ENCODE peak calls at places on chromosomes 7 and 10, in eight cellular contexts. H, I, Y, W, T, V, K and R are unnamed samples. For H3K36me3, the result is how much of the 10 kb centered on the place peaks cover.

GRCh38 chr10:78688945-78689935 is 379.5 kb upstream of the ZMIZ1 start:
- DNase-seq in W (no peak), Y (no peak), T (no peak), V (no peak), K (no peak), I (no peak), H (peak), R (peak)

GRCh38 chr7:12322903-12323300 is 80.8 kb downstream of the VWDE start:
- DNase-seq in Y (no peak), H (no peak), K (no peak), W (no peak), V (no peak), T (no peak), I (no peak), R (no peak)

GRCh38 chr10:130010653-130011052 is 46.6 kb upstream of the EBF3 start:
- DNase-seq in H (no peak), V (no peak), T (no peak), K (no peak), I (no peak), W (no peak), Y (no peak), R (no peak)

GRCh38 chr10:615583-616152 is 73.8 kb downstream of the DIP2C start:
- DNase-seq in K (no peak), H (no peak), T (no peak), W (no peak), Y (no peak), I (no peak), V (no peak), R (no peak)

GRCh38 chr7:143257501-143257900 is 5.7 kb upstream of the GSTK1 start:
- DNase-seq in K (no peak), W (no peak), V (no peak), Y (no peak), T (no peak), I (no peak), H (no peak), R (no peak)

GRCh38 chr7:68109299-68109698 is 1112.7 kb downstream of the TYW1 start:
- DNase-seq in K (no peak), I (no peak), T (no peak), H (no peak), W (no peak), V (no peak), Y (no peak), R (no peak)

GRCh38 chr10:50740351-50740688 is 584 bp downstream of the ASAH2B start:
- DNase-seq in W (no peak), H (peak), T (no peak), K (no peak), I (no peak), V (peak), Y (peak), R (no peak)

GRCh38 chr10:58241346-58241745 is 26.3 kb downstream of the IPMK start:
- DNase-seq in I (no peak), T (no peak), Y (no peak), V (no peak), K (no peak), H (no peak), W (no peak), R (no peak)

GRCh38 chr10:107826166-107826565 is 661.7 kb upstream of the SORCS1 start:
- DNase-seq in V (no peak), W (no peak), I (no peak), H (no peak), K (no peak), Y (no peak), T (no peak), R (no peak)

GRCh38 chr7:82275342-82275741 is 168.2 kb downstream of the CACNA2D1 start:
- DNase-seq in K (no peak), Y (no peak), T (no peak), V (no peak), H (no peak), W (no peak), I (no peak), R (no peak)

GRCh38 chr7:131633342-131633843 is 77.0 kb upstream of the PODXL start:
- DNase-seq in I (peak), K (peak), H (no peak), W (no peak), T (no peak), Y (no peak), V (no peak), R (no peak)

GRCh38 chr10:113199459-113199858 is 249.4 kb downstream of the TCF7L2 start:
- DNase-seq in T (no peak), W (no peak), Y (no peak), H (no peak), V (no peak), I (no peak), K (no peak), R (no peak)

GRCh38 chr7:98467570-98468312 is 66.9 kb upstream of the BAIAP2L1 start:
- DNase-seq in Y (no peak), K (no peak), T (no peak), W (peak), H (no peak), V (no peak), I (no peak), R (no peak)

GRCh38 chr7:117834983-117835664 is 38.1 kb downstream of the CTTNBP2 start:
- DNase-seq in Y (no peak), H (no peak), W (no peak), I (no peak), T (no peak), K (no peak), V (no peak), R (no peak)

GRCh38 chr10:79948976-79949722 is at the start of gene SFTPD:
- DNase-seq in H (no peak), T (no peak), K (no peak), V (no peak), Y (no peak), I (peak), W (no peak), R (no peak)

GRCh38 chr10:52949899-52950298 is 177.3 kb upstream of the MBL2 start:
- DNase-seq in I (no peak), H (no peak), K (no peak), Y (peak), W (peak), T (no peak), V (no peak), R (no peak)

GRCh38 chr10:122154733-122155366 is 116.2 kb upstream of the BTBD16 start:
- DNase-seq in V (peak), I (no peak), W (no peak), Y (no peak), K (no peak), T (no peak), H (peak), R (peak)

GRCh38 chr7:22251906-22252495 is 105.0 kb downstream of the RAPGEF5 start:
- DNase-seq in W (no peak), Y (no peak), K (no peak), H (no peak), I (no peak), T (no peak), V (no peak), R (no peak)

GRCh38 chr10:59793924-59794323 is 40.7 kb upstream of the MRLN start:
- DNase-seq in T (no peak), H (no peak), Y (no peak), W (no peak), V (no peak), K (no peak), I (no peak), R (no peak)

GRCh38 chr10:86306628-86307278 is 59.8 kb downstream of the GRID1 start:
- DNase-seq in Y (no peak), V (no peak), K (no peak), T (no peak), I (peak), W (peak), H (no peak), R (no peak)

GRCh38 chr10:86301971-86302370 is 64.6 kb downstream of the GRID1 start:
- DNase-seq in I (no peak), T (no peak), V (no peak), H (no peak), W (no peak), K (no peak), Y (no peak), R (no peak)

GRCh38 chr10:86305521-86305920 is 61.1 kb downstream of the GRID1 start:
- DNase-seq in V (no peak), I (no peak), W (no peak), K (no peak), Y (no peak), T (no peak), H (no peak), R (no peak)

GRCh38 chr10:86303626-86304025 is 63.0 kb downstream of the GRID1 start:
- DNase-seq in K (no peak), V (no peak), T (no peak), I (no peak), H (no peak), Y (no peak), W (no peak), R (no peak)

DNA sequence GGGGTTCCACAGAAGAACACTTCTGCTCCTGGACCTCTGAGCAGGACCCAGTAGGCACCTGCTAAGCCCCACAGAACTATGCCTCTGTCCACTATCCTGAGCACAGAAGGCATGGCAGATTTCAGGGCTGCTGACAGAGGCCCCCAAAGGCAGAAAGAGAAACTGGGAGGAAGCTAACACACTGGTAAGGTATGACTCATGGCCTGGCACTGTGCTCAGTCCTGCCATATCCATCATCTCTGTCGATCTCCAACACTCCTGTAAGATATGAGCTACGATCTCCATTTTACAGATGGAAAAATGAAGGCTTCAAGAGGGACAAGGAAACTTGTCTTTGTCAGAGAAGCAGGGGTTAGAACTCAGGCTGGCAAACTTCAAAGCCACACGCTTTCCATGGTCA is 62.2 kb downstream of the GRID1 start:
- DNase-seq in W (no peak), H (no peak), V (no peak), I (no peak), T (no peak), Y (no peak), K (no peak), R (no peak)
- H3K36me3 ChIP-seq in W (under half), H (under half), V (under half), I (under half), T (under half), Y (under half), K (under half), R (under half)

DNA sequence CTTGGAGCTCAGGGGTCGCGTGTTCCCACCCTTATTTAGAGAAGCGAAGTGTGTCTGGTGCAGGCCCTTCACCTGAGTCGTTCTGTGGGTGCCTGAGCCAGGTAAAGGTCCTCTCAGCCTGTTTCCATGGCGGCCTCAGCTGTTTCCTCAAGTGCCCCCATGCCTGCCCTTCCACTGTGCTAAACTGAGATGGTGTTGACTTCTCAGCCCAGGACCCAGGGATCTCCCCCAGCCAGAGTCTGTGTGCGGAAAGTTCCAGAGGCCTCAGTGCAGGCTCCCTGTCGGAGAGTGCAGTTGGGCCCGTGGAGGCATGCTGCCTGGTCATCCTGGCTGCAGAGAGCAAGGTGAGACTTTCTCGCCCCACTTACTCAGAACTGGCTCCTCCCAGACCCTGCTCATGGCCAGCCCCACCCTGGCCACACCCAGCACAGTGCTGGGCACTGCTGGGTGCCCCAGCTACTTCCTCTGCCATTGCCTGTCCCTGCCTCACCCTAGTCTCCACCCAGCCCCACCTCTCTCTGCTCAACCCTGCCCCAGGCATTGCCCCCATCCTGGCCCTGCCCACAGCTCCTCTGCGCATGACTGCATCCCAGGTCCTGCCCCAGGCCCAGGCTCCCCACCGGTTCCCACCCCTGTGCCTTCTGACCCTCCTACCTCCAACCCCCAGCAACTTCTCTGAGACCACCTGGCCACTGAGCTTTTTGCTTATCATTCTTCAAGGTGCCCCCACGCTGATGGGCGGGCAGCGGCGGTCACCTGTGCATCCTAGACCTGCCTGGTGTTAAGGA is 20.3 kb downstream of the NACAD start:
- DNase-seq in W (no peak), K (no peak), I (no peak), H (no peak), T (no peak), Y (peak), V (no peak), R (no peak)
- H3K36me3 ChIP-seq in W (half or more), K (under half), I (under half), H (half or more), T (under half), Y (under half), V (half or more), R (half or more)

GRCh38 chr10:73471226-73471625 is 24.6 kb downstream of the PPP3CB start:
- DNase-seq in V (no peak), Y (no peak), T (no peak), K (no peak), W (no peak), H (no peak), I (no peak), R (no peak)

GRCh38 chr10:73467210-73467609 is 28.6 kb downstream of the PPP3CB start:
- DNase-seq in Y (no peak), H (no peak), T (no peak), K (no peak), V (no peak), W (no peak), I (no peak), R (no peak)

GRCh38 chr10:73460897-73461296 is 27.5 kb upstream of the MSS51 start:
- DNase-seq in I (no peak), V (no peak), T (no peak), Y (no peak), K (no peak), H (no peak), W (no peak), R (no peak)

GRCh38 chr10:73469579-73469978 is 26.2 kb downstream of the PPP3CB start:
- DNase-seq in Y (no peak), K (no peak), W (no peak), T (no peak), H (no peak), I (no peak), V (no peak), R (no peak)

GRCh38 chr10:73465978-73466709 is 29.7 kb downstream of the PPP3CB start:
- DNase-seq in V (no peak), I (no peak), T (no peak), H (no peak), Y (no peak), W (no peak), K (no peak), R (no peak)
- H3K36me3 ChIP-seq in V (under half), I (under half), T (under half), H (half or more), Y (under half), W (half or more), K (under half), R (under half)

DNA sequence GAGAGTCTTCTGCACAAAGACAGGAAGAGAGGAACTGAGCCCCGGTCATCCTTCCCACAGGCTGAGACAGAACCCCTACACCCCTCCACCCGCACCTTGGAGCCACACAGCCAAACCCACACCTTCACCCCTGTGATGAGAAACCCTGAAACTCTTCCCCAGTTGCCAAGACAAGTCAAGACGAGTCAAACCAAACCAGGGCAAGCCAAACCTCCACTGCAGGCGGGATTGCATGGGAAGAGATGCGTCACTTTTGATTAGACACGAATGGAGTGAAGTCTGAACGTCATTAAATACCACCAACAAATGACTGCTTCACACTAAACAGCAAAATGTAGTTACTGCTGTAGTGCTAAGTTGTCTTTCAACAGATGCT is 73.8 kb downstream of the PRPF18 start:
- DNase-seq in V (no peak), H (no peak), T (no peak), W (no peak), Y (no peak), K (no peak), I (no peak), R (no peak)
- H3K36me3 ChIP-seq in V (half or more), H (under half), T (under half), W (under half), Y (under half), K (under half), I (under half), R (under half)

GRCh38 chr7:139696547-139696946 is 81.3 kb downstream of the HIPK2 start:
- DNase-seq in V (no peak), H (no peak), Y (no peak), T (no peak), I (no peak), K (no peak), W (peak), R (no peak)
- H3K36me3 ChIP-seq in V (under half), H (under half), Y (under half), T (under half), I (under half), K (under half), W (under half), R (under half)

GRCh38 chr7:107981466-107981865 is 21.5 kb downstream of the LAMB1 start:
- DNase-seq in W (no peak), T (no peak), K (no peak), I (no peak), Y (no peak), V (no peak), H (no peak), R (no peak)
- H3K36me3 ChIP-seq in W (under half), T (under half), K (under half), I (under half), Y (under half), V (under half), H (under half), R (under half)

GRCh38 chr7:80213814-80214213 is 79.2 kb downstream of the GNAI1 start:
- DNase-seq in Y (no peak), H (no peak), V (no peak), T (no peak), W (no peak), I (no peak), K (no peak), R (no peak)

GRCh38 chr7:80218723-80219122 is 84.1 kb downstream of the GNAI1 start:
- DNase-seq in K (no peak), V (no peak), H (no peak), Y (no peak), T (no peak), I (peak), W (no peak), R (no peak)

GRCh38 chr7:80216996-80217842 is 82.6 kb downstream of the GNAI1 start:
- DNase-seq in T (no peak), K (no peak), V (no peak), I (no peak), W (no peak), H (no peak), Y (no peak), R (no peak)

GRCh38 chr7:80220022-80220421 is 85.4 kb downstream of the GNAI1 start:
- DNase-seq in H (no peak), K (no peak), I (no peak), W (no peak), V (no peak), T (no peak), Y (no peak), R (no peak)

GRCh38 chr7:80215734-80216133 is 81.1 kb downstream of the GNAI1 start:
- DNase-seq in K (no peak), Y (no peak), H (no peak), W (no peak), I (no peak), V (no peak), T (no peak), R (no peak)
- H3K36me3 ChIP-seq in K (under half), Y (under half), H (half or more), W (under half), I (under half), V (under half), T (under half), R (under half)